ENCODE peak calls at places on chromosomes 4 and X, in four cellular contexts. M is CD8-positive, alpha-beta T cell; K is foreskin keratinocyte; N is sigmoid colon. P is an unnamed sample.

GRCh38 chr4:118829107-118829506 is 6.8 kb downstream of the SEC24D start:
- DNase-seq in M (no peak), K (no peak), N (no peak), P (no peak)

GRCh38 chr4:143352720-143353119 is 16.0 kb downstream of the GAB1 start:
- DNase-seq in M (no peak), K (no peak), N (no peak), P (no peak)

GRCh38 chrX:38803286-38803608 is 2.0 kb downstream of the MID1IP1 start:
- DNase-seq in M (no peak), K (peak; percentile 32), N (no peak), P (no peak)

GRCh38 chr4:71070015-71070414 is 76.6 kb downstream of the DCK start:
- DNase-seq in M (no peak), K (no peak), N (no peak), P (no peak)

GRCh38 chrX:9911479-9911878 is 55.7 kb upstream of the CLDN34 start:
- DNase-seq in M (no peak), K (peak; percentile 74), N (no peak), P (no peak)

GRCh38 chrX:3581609-3582108 is 131.8 kb downstream of the PRKX start:
- DNase-seq in M (no peak), K (no peak), N (no peak), P (no peak)

GRCh38 chrX:291411-291901 is 10.3 kb downstream of the PLCXD1 start:
- DNase-seq in M (no peak), K (no peak), N (peak; percentile 58), P (peak; percentile 39)

GRCh38 chrX:50814701-50815476 is 895 bp upstream of the SHROOM4 start:
- DNase-seq in M (no peak), K (no peak), N (no peak), P (peak; percentile 7)

GRCh38 chr4:179097741-179098140 is 1655.5 kb upstream of the AGA start:
- DNase-seq in M (no peak), K (peak; percentile 10), N (no peak), P (no peak)

GRCh38 chr4:89136525-89136924 is 25.2 kb downstream of the TIGD2 start:
- DNase-seq in M (no peak), K (peak; percentile 74), N (no peak), P (no peak)

GRCh38 chrX:18010251-18010650 is 149.2 kb upstream of the RAI2 start:
- DNase-seq in M (no peak), K (no peak), N (no peak), P (no peak)

GRCh38 chrX:145848451-145848850 is 30.8 kb downstream of the SLITRK2 start:
- DNase-seq in M (no peak), K (no peak), N (no peak), P (no peak)

GRCh38 chrX:73965833-73966232 is 338.1 kb upstream of the ZCCHC13 start:
- DNase-seq in M (no peak), K (no peak), N (no peak), P (no peak)

GRCh38 chrX:13345037-13345436 is 25.2 kb upstream of the ATXN3L start:
- DNase-seq in M (no peak), K (no peak), N (no peak), P (no peak)

GRCh38 chr4:137659431-137659830 is 127.1 kb upstream of the PCDH18 start:
- DNase-seq in M (no peak), K (no peak), N (no peak), P (no peak)

GRCh38 chr4:167906851-167907250 is 185.5 kb upstream of the ANXA10 start:
- DNase-seq in M (no peak), K (peak; percentile 18), N (no peak), P (no peak)

GRCh38 chrX:69151898-69152297 is 13.4 kb downstream of the PJA1 start:
- DNase-seq in M (peak; percentile 5), K (no peak), N (no peak), P (no peak)

GRCh38 chr4:123997116-123997515 is 600.5 kb downstream of the SPRY1 start:
- DNase-seq in M (no peak), K (no peak), N (no peak), P (no peak)

GRCh38 chrX:4925911-4926310 is 1212.5 kb upstream of the PRKX start:
- DNase-seq in M (no peak), K (no peak), N (no peak), P (no peak)

GRCh38 chr4:8131826-8132225 is 26.8 kb downstream of the ABLIM2 start:
- DNase-seq in M (no peak), K (no peak), N (no peak), P (no peak)

GRCh38 chrX:39504850-39505259 is 592.9 kb downstream of the BCOR start:
- DNase-seq in M (no peak), K (no peak), N (no peak), P (no peak)

GRCh38 chr4:93313207-93313606 is 515.3 kb upstream of the ATOH1 start:
- DNase-seq in M (no peak), K (peak; percentile 65), N (no peak), P (no peak)

GRCh38 chr4:38656111-38656510 is 7.9 kb upstream of the KLF3 start:
- DNase-seq in M (no peak), K (no peak), N (no peak), P (no peak)

GRCh38 chr4:81196126-81196650 is 18.8 kb downstream of the PRKG2 start:
- DNase-seq in M (no peak), K (peak; percentile 36), N (no peak), P (no peak)

GRCh38 chr4:6355052-6355451 is 85.4 kb downstream of the WFS1 start:
- DNase-seq in M (no peak), K (no peak), N (no peak), P (no peak)

GRCh38 chr4:175369087-175369486 is 443.0 kb downstream of the GPM6A start:
- DNase-seq in M (no peak), K (no peak), N (no peak), P (no peak)

GRCh38 chr4:81355136-81355535 is 116.6 kb downstream of the RASGEF1B start:
- DNase-seq in M (no peak), K (no peak), N (no peak), P (no peak)

GRCh38 chr4:3470244-3471097 is 7.4 kb downstream of the DOK7 start:
- DNase-seq in M (no peak), K (no peak), N (no peak), P (peak; percentile 34)

GRCh38 chr4:53582194-53582593 is 9.1 kb downstream of the LNX1 start:
- DNase-seq in M (no peak), K (no peak), N (no peak), P (no peak)

GRCh38 chr4:2574863-2575262 is 38.4 kb downstream of the FAM193A start:
- DNase-seq in M (no peak), K (no peak), N (no peak), P (no peak)

GRCh38 chr4:41212221-41213203 is 1.8 kb downstream of the APBB2 start:
- DNase-seq in M (no peak), K (peak; percentile 68), N (peak; percentile 74), P (no peak)

GRCh38 chrX:134537179-134537945 is 77.4 kb downstream of the HPRT1 start:
- DNase-seq in M (no peak), K (no peak), N (no peak), P (peak; percentile 75)

GRCh38 chr4:6362896-6363295 is 93.2 kb downstream of the WFS1 start:
- DNase-seq in M (no peak), K (no peak), N (no peak), P (peak; percentile 35)

GRCh38 chr4:12852338-12853307 is 631.5 kb downstream of the RAB28 start:
- DNase-seq in M (no peak), K (peak; percentile 67), N (no peak), P (no peak)

GRCh38 chr4:187289371-187289770 is 565.7 kb upstream of the FAT1 start:
- DNase-seq in M (no peak), K (no peak), N (no peak), P (no peak)

GRCh38 chr4:170089743-170090666 is at the start of gene AADAT:
- DNase-seq in M (no peak), K (peak; percentile 60), N (peak; percentile 83), P (peak; percentile 75)
- TF ChIP-seq CTCF in M (no peak), K (peak; percentile 75), N (peak; percentile 71), P (peak; percentile 67)

GRCh38 chrX:47523297-47523696 is 37.7 kb upstream of the ARAF start:
- DNase-seq in M (peak; percentile 90), K (peak; percentile 15), N (peak; percentile 90), P (peak; percentile 87)

GRCh38 chrX:47529548-47529947 is 31.5 kb upstream of the ARAF start:
- DNase-seq in M (no peak), K (no peak), N (peak; percentile 13), P (no peak)

GRCh38 chrX:47518105-47518504 is 35.1 kb upstream of the ZNF41 start:
- DNase-seq in M (no peak), K (no peak), N (no peak), P (no peak)

GRCh38 chrX:47523713-47524166 is 37.3 kb upstream of the ARAF start:
- DNase-seq in M (no peak), K (no peak), N (peak; percentile 58), P (no peak)
- TF ChIP-seq CTCF in M (peak; percentile 14), K (no peak), N (no peak), P (no peak)

DNA sequence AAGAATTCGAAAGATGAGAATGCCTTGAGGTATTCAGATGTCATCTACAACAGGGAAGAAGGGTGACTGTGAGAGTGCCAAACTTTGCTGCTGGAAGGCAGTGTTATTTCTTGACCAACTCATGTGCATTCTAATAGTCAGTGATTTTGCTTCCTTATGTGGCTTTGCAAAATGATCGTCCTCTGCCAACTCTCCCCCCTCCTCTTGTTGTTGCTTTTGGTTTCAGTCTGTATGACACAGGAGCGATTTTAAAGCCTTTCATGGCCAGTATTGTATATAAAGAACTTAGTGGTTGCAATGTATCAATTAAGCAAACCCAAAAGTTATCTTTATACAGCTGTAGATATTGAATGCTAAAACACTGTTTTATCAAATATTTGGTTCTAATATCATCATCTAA is 379.1 kb downstream of the IL1RAPL1 start:
- DNase-seq in M (no peak), K (peak; percentile 3), N (no peak), P (no peak)
- TF ChIP-seq CTCF in M (no peak), K (no peak), N (no peak), P (no peak)

GRCh38 chr4:166252487-166253402 is 379.7 kb downstream of the TLL1 start:
- DNase-seq in M (no peak), K (peak; percentile 17), N (no peak), P (no peak)
- TF ChIP-seq CTCF in M (no peak), K (peak; percentile 66), N (peak; percentile 21), P (no peak)

GRCh38 chrX:34275710-34276109 is 143.6 kb upstream of the FAM47A start:
- DNase-seq in M (no peak), K (no peak), N (no peak), P (no peak)
- TF ChIP-seq CTCF in M (no peak), K (no peak), N (no peak), P (no peak)

P was measured in mucosa of descending colon.